ENCODE peak calls at places on chromosomes 16 and 17, in five cellular contexts. H, G, S, W and R are unnamed samples. For H3K4me1 and H3K36me3, the result is how much of the 10 kb centered on the place peaks cover.

GRCh38 chr17:10631048-10631700 is 25.9 kb downstream of the MYH3 start:
- DNase-seq in S (peak), G (no peak), H (no peak), W (no peak), R (no peak)

GRCh38 chr17:56785396-56785795 is 48.3 kb downstream of the C17orf67 start:
- DNase-seq in W (no peak), H (no peak), S (no peak), G (no peak), R (peak)

GRCh38 chr16:55699616-55700015 is 43.8 kb downstream of the SLC6A2 start:
- DNase-seq in G (no peak), H (no peak), S (no peak), W (no peak), R (no peak)

GRCh38 chr16:4511441-4512082 is 27.0 kb downstream of the CDIP1 start:
- DNase-seq in H (peak), W (no peak), G (peak), S (peak), R (no peak)

GRCh38 chr17:32503251-32504165 is 16.7 kb downstream of the CDK5R1 start:
- DNase-seq in H (no peak), S (no peak), G (no peak), W (no peak), R (no peak)

GRCh38 chr16:50834701-50835100 is 92.8 kb downstream of the CYLD start:
- DNase-seq in G (no peak), S (no peak), H (no peak), W (no peak), R (no peak)

GRCh38 chr16:50268352-50268751 is 2.0 kb downstream of the ADCY7 start:
- DNase-seq in W (no peak), H (no peak), G (no peak), S (no peak), R (no peak)

GRCh38 chr16:66695474-66695934 is 1.0 kb downstream of the CMTM4 start:
- DNase-seq in G (no peak), S (no peak), H (no peak), W (no peak), R (no peak)

GRCh38 chr16:68718596-68718995 is 18.5 kb upstream of the CDH1 start:
- DNase-seq in H (no peak), W (no peak), G (no peak), S (no peak), R (no peak)

GRCh38 chr17:53032861-53033271 is 789.9 kb upstream of the KIF2B start:
- DNase-seq in W (no peak), S (peak), G (peak), H (no peak), R (peak)

GRCh38 chr16:2752850-2753522 is 548 bp downstream of the SRRM2 start:
- DNase-seq in W (no peak), H (peak), G (no peak), S (peak), R (peak)

GRCh38 chr16:8999800-9000199 is 36.1 kb upstream of the USP7 start:
- DNase-seq in W (no peak), H (no peak), G (no peak), S (no peak), R (no peak)

GRCh38 chr17:39608601-39609000 is 881 bp upstream of the NEUROD2 start:
- DNase-seq in S (no peak), W (no peak), H (no peak), G (no peak), R (no peak)

GRCh38 chr17:16428098-16428882 is 12.9 kb downstream of the TRPV2 start:
- DNase-seq in S (no peak), W (no peak), G (no peak), H (peak), R (no peak)

GRCh38 chr16:29927523-29927905 is 1.5 kb upstream of the KCTD13 start:
- DNase-seq in W (no peak), S (no peak), G (no peak), H (no peak), R (no peak)

GRCh38 chr17:44210342-44211192 is 8.9 kb downstream of the UBTF start:
- DNase-seq in G (peak), H (peak), S (no peak), W (peak), R (peak)

GRCh38 chr17:42760652-42761581 is at the start of gene RAMP2:
- DNase-seq in H (peak), W (no peak), G (no peak), S (no peak), R (no peak)

GRCh38 chr17:45410144-45411091 is 22.3 kb downstream of the ARHGAP27 start:
- DNase-seq in W (no peak), G (no peak), S (no peak), H (no peak), R (no peak)

GRCh38 chr17:45411348-45412105 is 21.1 kb downstream of the ARHGAP27 start:
- DNase-seq in S (no peak), G (no peak), H (no peak), W (no peak), R (peak)

GRCh38 chr17:45409659-45410076 is 23.0 kb downstream of the ARHGAP27 start:
- DNase-seq in S (no peak), H (no peak), G (no peak), W (no peak), R (no peak)

GRCh38 chr17:45414997-45415881 is 17.4 kb downstream of the ARHGAP27 start:
- DNase-seq in W (no peak), G (no peak), H (no peak), S (no peak), R (no peak)

GRCh38 chr17:45413498-45413923 is 19.2 kb downstream of the ARHGAP27 start:
- DNase-seq in H (peak), W (no peak), G (no peak), S (no peak), R (peak)
- H3K4me1 ChIP-seq in H (half or more), W (under half), G (under half), S (under half), R (under half)

GRCh38 chr16:48256579-48257177 is 9.3 kb upstream of the ABCC11 start:
- DNase-seq in G (no peak), W (no peak), H (no peak), S (no peak), R (no peak)
- H3K36me3 ChIP-seq in G (half or more), W (under half), H (half or more), S (half or more), R (under half)

GRCh38 chr17:18626152-18626870 is 17.9 kb downstream of the TBC1D28 start:
- DNase-seq in H (no peak), S (no peak), G (no peak), W (no peak), R (no peak)
- H3K4me3 ChIP-seq in H (peak), S (no peak), G (no peak), W (peak), R (peak)

GRCh38 chr16:89358030-89359005 is 132.0 kb downstream of the ANKRD11 start:
- DNase-seq in W (no peak), G (no peak), H (no peak), S (no peak), R (no peak)
- H3K4me1 ChIP-seq in W (half or more), G (under half), H (half or more), S (under half), R (half or more)

GRCh38 chr17:29095439-29095838 is 52.5 kb downstream of the PIPOX start:
- DNase-seq in G (no peak), S (no peak), H (no peak), W (no peak), R (no peak)
- H3K36me3 ChIP-seq in G (half or more), S (half or more), H (half or more), W (half or more), R (half or more)

GRCh38 chr16:83926726-83927397 is 26.2 kb upstream of the OSGIN1 start:
- DNase-seq in S (peak), W (peak), G (peak), H (peak), R (peak)
- H3K4me3 ChIP-seq in S (peak), W (peak), G (no peak), H (no peak), R (no peak)

GRCh38 chr16:89112377-89113151 is 18.9 kb downstream of the ACSF3 start:
- DNase-seq in S (no peak), G (no peak), H (peak), W (no peak), R (no peak)
- H3K4me1 ChIP-seq in S (under half), G (under half), H (under half), W (under half), R (under half)

DNA sequence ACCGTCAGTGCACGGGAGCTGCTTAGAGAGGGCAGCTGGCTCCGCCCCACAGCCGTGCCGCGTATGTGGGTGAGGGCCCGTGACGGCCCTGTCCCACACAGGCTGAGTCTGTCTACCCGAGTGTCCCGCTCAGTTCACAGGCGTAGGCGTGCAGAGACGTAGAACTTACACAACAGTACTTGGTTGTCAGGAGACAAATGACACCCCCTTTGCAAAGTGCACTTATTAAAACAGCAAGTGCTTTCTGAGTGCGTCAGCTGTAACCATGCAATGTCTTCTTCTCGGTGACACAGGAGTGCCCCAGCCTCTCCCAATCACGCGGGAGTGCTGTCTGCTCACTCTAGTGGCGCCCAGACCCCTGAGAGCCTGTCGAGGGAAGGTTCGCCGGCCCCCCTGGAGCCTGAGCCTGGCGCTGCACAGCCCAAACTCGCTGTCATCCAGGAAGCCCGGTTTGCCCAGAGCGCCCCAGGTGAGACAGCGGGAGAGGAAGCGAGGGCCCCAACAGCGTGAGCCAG is 64.2 kb downstream of the FOXK2 start:
- DNase-seq in H (no peak), G (no peak), W (no peak), S (no peak), R (no peak)
- H3K36me3 ChIP-seq in H (half or more), G (half or more), W (under half), S (half or more), R (under half)

GRCh38 chr17:73492802-73493139 is 151.5 kb downstream of the SDK2 start:
- DNase-seq in S (peak), G (no peak), W (no peak), H (no peak), R (no peak)

GRCh38 chr17:73496232-73496631 is 148.0 kb downstream of the SDK2 start:
- DNase-seq in H (no peak), G (no peak), W (no peak), S (no peak), R (no peak)

GRCh38 chr17:73493212-73493814 is 150.9 kb downstream of the SDK2 start:
- DNase-seq in H (no peak), G (no peak), W (no peak), S (peak), R (no peak)

GRCh38 chr17:73494096-73494954 is 149.9 kb downstream of the SDK2 start:
- DNase-seq in H (no peak), G (no peak), S (no peak), W (no peak), R (no peak)

GRCh38 chr17:73494955-73495349 is 149.3 kb downstream of the SDK2 start:
- DNase-seq in H (no peak), W (no peak), G (no peak), S (no peak), R (no peak)
- H3K4me3 ChIP-seq in H (no peak), W (no peak), G (no peak), S (no peak), R (no peak)

GRCh38 chr16:85350973-85351372 is 238.7 kb upstream of the CIBAR2 start:
- DNase-seq in S (no peak), G (no peak), H (peak), W (peak), R (peak)
- H3K4me1 ChIP-seq in S (under half), G (under half), H (under half), W (under half), R (under half)